ENCODE peak calls at places on chromosomes 3 and 15, in eight cellular contexts. D is small intestine, J is body of pancreas, C is breast epithelium, R is GM23248, X is heart right ventricle, T is thyroid gland, H is pancreas. Q is an unnamed sample.

GRCh38 chr15:42084465-42085235 is 9.7 kb downstream of the PLA2G4D start:
- DNase-seq in J (peak; percentile 75), H (peak; percentile 89), D (peak; percentile 72), T (peak; percentile 71), R (peak; percentile 74), X (peak; percentile 73), C (peak; percentile 35), Q (peak; percentile 82)

GRCh38 chr15:57377478-57377847 is 1.2 kb downstream of the CGNL1 start:
- DNase-seq in H (no peak), C (peak; percentile 39), R (no peak), J (no peak), D (peak; percentile 21), T (no peak), X (no peak), Q (no peak)

GRCh38 chr15:101176625-101177024 is 75.2 kb downstream of the CHSY1 start:
- DNase-seq in D (no peak), R (peak; percentile 32), H (no peak), T (peak; percentile 42), X (no peak), J (no peak), C (no peak), Q (no peak)

GRCh38 chr3:154919226-154919625 is 160.9 kb upstream of the MME start:
- DNase-seq in X (no peak), C (no peak), T (no peak), R (no peak), H (no peak), J (no peak), D (no peak), Q (no peak)

GRCh38 chr15:100533934-100534333 is 5.2 kb upstream of the CERS3 start:
- DNase-seq in C (no peak), R (no peak), T (no peak), D (no peak), H (no peak), J (no peak), X (no peak), Q (no peak)

GRCh38 chr3:59128685-59129084 is 78.9 kb upstream of the CFAP20DC start:
- DNase-seq in J (no peak), C (no peak), D (no peak), H (no peak), X (no peak), R (no peak), T (no peak), Q (no peak)

GRCh38 chr3:51940648-51941421 is 869 bp downstream of the RRP9 start:
- DNase-seq in X (no peak), J (peak; percentile 10), C (no peak), T (no peak), D (no peak), R (peak; percentile 72), H (no peak), Q (peak; percentile 17)

GRCh38 chr3:162103808-162104207 is 607.2 kb downstream of the OTOL1 start:
- DNase-seq in D (no peak), R (no peak), H (no peak), X (no peak), T (no peak), C (no peak), J (no peak), Q (no peak)

GRCh38 chr3:195260286-195260905 is 10.6 kb downstream of the XXYLT1 start:
- DNase-seq in J (no peak), T (peak; percentile 26), D (peak; percentile 45), R (peak; percentile 29), X (no peak), H (no peak), C (no peak), Q (peak; percentile 57)

GRCh38 chr3:147680820-147681488 is 271.8 kb downstream of the ZIC1 start:
- DNase-seq in X (peak; percentile 56), D (no peak), R (no peak), H (no peak), T (no peak), J (no peak), C (no peak), Q (no peak)

GRCh38 chr3:3127432-3128010 is 781 bp downstream of the TRNT1 start:
- DNase-seq in C (no peak), H (no peak), D (peak; percentile 11), X (no peak), J (no peak), T (no peak), R (peak; percentile 61), Q (peak; percentile 22)

GRCh38 chr15:52295421-52295991 is at the start of gene MYO5C:
- DNase-seq in C (peak; percentile 85), X (peak; percentile 78), H (peak; percentile 98), J (peak; percentile 97), T (peak; percentile 97), R (peak; percentile 16), D (peak; percentile 80), Q (peak; percentile 93)

GRCh38 chr3:139893264-139893962 is 41.6 kb upstream of the CLSTN2 start:
- DNase-seq in H (no peak), R (no peak), C (no peak), D (no peak), X (no peak), J (no peak), T (no peak), Q (no peak)

GRCh38 chr3:196563721-196564225 is 4.6 kb downstream of the WDR53 start:
- DNase-seq in H (no peak), X (no peak), J (no peak), D (peak; percentile 7), R (peak; percentile 27), C (no peak), T (no peak), Q (no peak)

GRCh38 chr3:184588776-184589175 is 27.2 kb downstream of the EPHB3 start:
- DNase-seq in J (no peak), C (no peak), H (no peak), T (no peak), R (no peak), X (no peak), D (no peak), Q (no peak)

GRCh38 chr3:136862611-136862951 is 573 bp downstream of the NCK1 start:
- DNase-seq in J (peak; percentile 82), C (peak; percentile 67), H (peak; percentile 74), R (peak; percentile 76), T (peak; percentile 83), D (peak; percentile 51), X (peak; percentile 44), Q (peak; percentile 69)

GRCh38 chr3:150135321-150135721 is 164.6 kb upstream of the PFN2 start:
- DNase-seq in R (peak; percentile 28), J (no peak), T (no peak), C (no peak), X (no peak), D (no peak), H (no peak), Q (no peak)

DNA sequence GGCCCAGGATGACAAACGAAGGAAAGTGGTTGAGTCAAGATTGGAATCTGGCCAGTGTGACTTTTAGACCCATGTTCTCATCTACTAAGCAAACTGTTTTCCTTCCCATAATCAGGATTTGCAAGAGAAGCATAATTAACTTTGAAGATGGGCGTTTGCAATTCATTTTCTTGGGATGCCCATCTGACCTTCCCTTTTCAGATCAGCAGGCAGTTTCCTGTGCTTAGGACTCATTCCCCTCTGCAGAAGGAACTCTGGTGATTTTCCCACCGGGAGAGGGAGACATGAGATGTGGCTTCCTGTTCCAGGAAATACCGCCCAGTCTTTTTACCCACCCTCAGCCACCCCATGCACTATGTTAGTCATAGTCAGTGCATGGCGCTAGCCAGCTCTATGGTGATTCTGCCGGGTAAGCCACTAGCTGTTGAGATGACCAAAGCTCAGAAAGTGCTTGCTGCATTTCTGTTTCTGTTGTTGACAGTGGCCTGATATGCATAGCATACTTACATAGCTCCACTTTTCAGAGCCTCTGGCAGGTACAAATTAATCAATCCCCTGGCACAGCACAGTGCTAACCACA is 129.4 kb downstream of the VGLL4 start:
- DNase-seq in D (peak; percentile 37), T (peak; percentile 28), C (no peak), H (no peak), R (peak; percentile 94), J (peak; percentile 56), X (no peak), Q (peak; percentile 45)
- H3K27ac ChIP-seq in D (no peak overlapping the region), T (peak overlapping the region; percentile 6), C (peak overlapping the region; percentile 68), H (no peak overlapping the region), R (peak overlapping the region; percentile 89), J (peak overlapping the region; percentile 61), X (peak overlapping the region; percentile 71), Q (no peak overlapping the region)

GRCh38 chr15:63764912-63765311 is 68.8 kb downstream of the HERC1 start:
- DNase-seq in J (no peak), D (peak; percentile 2), T (no peak), H (no peak), X (no peak), R (no peak), C (no peak), Q (no peak)
- H3K27ac ChIP-seq in J (peak overlapping the region; percentile 32), D (no peak overlapping the region), T (no peak overlapping the region), H (no peak overlapping the region), X (no peak overlapping the region), R (no peak overlapping the region), C (no peak overlapping the region), Q (no peak overlapping the region)

GRCh38 chr15:98729446-98730042 is 81.2 kb downstream of the IGF1R start:
- DNase-seq in H (no peak), D (no peak), T (no peak), R (peak; percentile 29), C (no peak), X (no peak), J (peak; percentile 68), Q (no peak)
- H3K27ac ChIP-seq in H (no peak overlapping the region), D (no peak overlapping the region), T (no peak overlapping the region), R (peak overlapping the region; percentile 97), C (peak overlapping the region; percentile 81), X (peak overlapping the region; percentile 93), J (peak overlapping the region; percentile 87), Q (no peak overlapping the region)

DNA sequence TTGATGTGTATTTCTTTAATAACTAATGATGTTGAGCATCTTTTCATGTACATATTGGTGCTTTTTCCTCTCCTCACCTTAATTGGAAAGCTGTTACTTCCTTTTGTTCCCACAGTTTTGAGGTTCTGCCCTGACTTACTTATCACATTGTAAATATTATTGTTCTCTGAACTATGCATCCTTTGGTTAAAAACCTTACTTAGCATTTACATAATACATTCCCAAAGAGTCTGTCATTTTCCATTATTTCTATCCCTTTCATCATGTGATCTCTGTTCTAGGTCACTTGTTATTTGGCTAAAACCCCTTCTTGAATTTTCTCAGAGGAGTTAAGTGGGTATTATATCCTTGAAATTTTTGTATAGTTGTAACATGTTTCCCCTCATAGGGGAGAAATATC is 33.0 kb downstream of the SLC12A6 start:
- DNase-seq in D (no peak), T (no peak), R (peak; percentile 65), J (no peak), X (no peak), C (no peak), H (no peak), Q (no peak)
- H3K27ac ChIP-seq in D (no peak overlapping the region), T (no peak overlapping the region), R (peak overlapping the region; percentile 44), J (no peak overlapping the region), X (no peak overlapping the region), C (no peak overlapping the region), H (no peak overlapping the region), Q (no peak overlapping the region)

GRCh38 chr15:99135194-99135593 is 30.3 kb downstream of the SYNM start:
- DNase-seq in J (no peak), C (peak; percentile 17), R (no peak), X (no peak), T (peak; percentile 44), H (no peak), D (no peak), Q (no peak)
- H3K27ac ChIP-seq in J (no peak overlapping the region), C (peak overlapping the region; percentile 53), R (no peak overlapping the region), X (peak overlapping the region; percentile 63), T (no peak overlapping the region), H (no peak overlapping the region), D (no peak overlapping the region), Q (no peak overlapping the region)